ENCODE peak calls at places on chromosomes 3 and 15, in seven cellular contexts. Z is left ventricle myocardium inferior; W is GM12865; O is adipocyte; I is CD8-positive, alpha-beta memory T cell; A is heart left ventricle; Q is SJSA1. X is an unnamed sample.
A peak's percentile ranks its signal among the peaks of the same experiment; 100 is the strongest.

GRCh38 chr15:99135194-99135593 is 30.3 kb downstream of the SYNM start:
- DNase-seq in W (peak; percentile 68), I (no peak), O (peak; percentile 38), Z (no peak), Q (no peak), A (no peak), X (no peak)

GRCh38 chr3:134029256-134029733 is 430 bp downstream of the SLCO2A1 start:
- DNase-seq in A (no peak), O (peak; percentile 43), Z (no peak), Q (no peak), I (no peak), W (no peak), X (no peak)

GRCh38 chr15:98855815-98856539 is 151.6 kb downstream of the PGPEP1L start:
- DNase-seq in Q (no peak), Z (no peak), W (no peak), O (no peak), I (no peak), A (no peak), X (no peak)

GRCh38 chr3:52119826-52120225 is 34.4 kb downstream of the POC1A start:
- DNase-seq in I (no peak), Z (no peak), Q (no peak), A (peak; percentile 40), W (no peak), O (no peak), X (no peak)

GRCh38 chr3:34405159-34405558 is 606.7 kb downstream of the PDCD6IP start:
- DNase-seq in O (no peak), A (no peak), Z (no peak), Q (no peak), I (no peak), W (no peak), X (no peak)

GRCh38 chr3:143267984-143268383 is 148.4 kb downstream of the CHST2 start:
- DNase-seq in I (no peak), Z (no peak), W (no peak), Q (no peak), O (peak; percentile 44), A (no peak), X (no peak)

GRCh38 chr3:69250014-69250413 is 127.6 kb upstream of the LMOD3 start:
- DNase-seq in W (no peak), O (no peak), A (no peak), I (no peak), Z (no peak), Q (no peak), X (peak; percentile 80)

GRCh38 chr15:63324770-63325169 is 47.4 kb downstream of the APH1B start:
- DNase-seq in Q (no peak), W (no peak), Z (no peak), O (no peak), A (no peak), I (no peak), X (no peak)

GRCh38 chr3:9552252-9552999 is 1.2 kb downstream of the LHFPL4 start:
- DNase-seq in W (peak; percentile 2), Q (no peak), O (peak; percentile 43), I (no peak), Z (peak; percentile 20), A (no peak), X (no peak)

GRCh38 chr3:73774645-73775044 is 149.9 kb upstream of the PDZRN3 start:
- DNase-seq in I (no peak), Z (no peak), A (no peak), W (no peak), Q (no peak), O (no peak), X (no peak)

GRCh38 chr3:71689305-71689704 is 35.9 kb downstream of the EIF4E3 start:
- DNase-seq in Z (no peak), Q (no peak), A (no peak), I (no peak), O (no peak), W (no peak), X (no peak)

GRCh38 chr3:110995461-110996226 is 76.0 kb upstream of the NECTIN3 start:
- DNase-seq in Z (no peak), O (peak; percentile 11), A (no peak), W (no peak), I (no peak), Q (no peak), X (no peak)

GRCh38 chr3:46496745-46497555 is 826 bp upstream of the RTP3 start:
- DNase-seq in A (no peak), I (no peak), Z (no peak), O (peak; percentile 24), W (peak; percentile 57), Q (no peak), X (peak; percentile 35)

GRCh38 chr3:31481697-31482096 is 51.0 kb upstream of the STT3B start:
- DNase-seq in O (no peak), A (no peak), Q (no peak), Z (no peak), W (no peak), I (no peak), X (no peak)

GRCh38 chr3:28726840-28727239 is 378.2 kb upstream of the AZI2 start:
- DNase-seq in W (peak; percentile 54), O (peak; percentile 4), I (no peak), Q (no peak), Z (peak; percentile 27), A (no peak), X (peak; percentile 18)

GRCh38 chr15:51782357-51782896 is 31.0 kb downstream of the TMOD2 start:
- DNase-seq in Q (no peak), O (no peak), Z (no peak), I (no peak), A (no peak), W (peak; percentile 14), X (no peak)

GRCh38 chr15:85407421-85408269 is 27.2 kb downstream of the AKAP13 start:
- DNase-seq in I (no peak), Z (no peak), O (peak; percentile 72), Q (peak; percentile 78), W (peak; percentile 54), A (no peak), X (no peak)

GRCh38 chr15:91853968-91854943 is 748 bp downstream of the SLCO3A1 start:
- DNase-seq in A (peak; percentile 86), Z (peak; percentile 64), W (no peak), O (peak; percentile 71), I (peak; percentile 28), Q (no peak), X (no peak)

GRCh38 chr3:132378048-132378762 is 39.1 kb upstream of the DNAJC13 start:
- DNase-seq in W (peak; percentile 64), O (no peak), A (no peak), I (no peak), Q (no peak), Z (no peak), X (no peak)

GRCh38 chr15:33370225-33371020 is 59.7 kb downstream of the RYR3 start:
- DNase-seq in Q (no peak), O (no peak), W (no peak), I (no peak), Z (no peak), A (no peak), X (no peak)

GRCh38 chr3:45942051-45942825 is 1.0 kb upstream of the CXCR6 start:
- DNase-seq in I (no peak), W (no peak), Z (no peak), A (peak; percentile 33), O (no peak), Q (no peak), X (no peak)

DNA sequence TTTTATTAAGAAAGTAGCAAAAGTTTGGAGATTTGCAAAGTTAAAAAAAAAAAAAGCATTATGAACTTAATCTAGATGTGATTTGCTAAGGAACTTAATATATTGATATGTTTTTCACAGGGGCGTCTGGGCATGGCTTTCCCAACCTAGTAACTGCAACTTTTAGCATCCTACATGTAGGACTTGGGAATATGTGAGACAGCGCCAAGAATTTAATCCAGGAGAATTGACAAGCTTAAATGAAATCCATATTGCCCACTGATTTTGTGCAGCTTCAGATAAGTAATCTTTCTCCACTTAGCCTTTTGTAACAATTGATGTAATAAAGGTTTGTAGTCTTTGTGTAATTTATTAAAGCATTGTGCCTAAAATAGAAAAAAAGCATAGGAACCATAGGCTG is 982 bp upstream of the GABPB1 start:
- DNase-seq in A (no peak), O (peak; percentile 49), W (no peak), Z (no peak), Q (no peak), I (no peak), X (no peak)
- H3K4me3 ChIP-seq in A (peak overlapping the region; percentile 92), O (peak overlapping the region; percentile 98), W (peak overlapping the region; percentile 99), Z (peak overlapping the region; percentile 97), Q (peak overlapping the region; percentile 96), I (peak overlapping the region; percentile 62), X (peak overlapping the region; percentile 70)

DNA sequence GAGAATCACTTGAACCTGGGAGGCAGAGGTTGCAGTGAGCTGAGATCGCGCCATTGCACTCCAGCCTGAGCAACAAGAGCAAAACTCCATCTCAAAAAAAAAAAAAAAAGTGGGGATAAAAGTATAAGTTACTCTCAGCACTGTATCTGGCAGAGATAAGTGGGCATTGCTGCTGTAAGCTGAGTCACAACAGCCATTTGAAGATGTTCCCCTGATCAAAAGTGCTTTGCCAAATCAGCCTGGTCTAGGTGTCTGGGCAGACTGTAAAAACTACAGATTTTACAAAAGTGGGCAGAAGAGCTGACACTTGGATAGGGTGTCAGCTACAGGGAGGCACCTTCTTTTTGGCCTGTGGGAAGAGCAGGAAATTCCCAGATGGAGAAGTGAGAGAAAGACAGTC is 78.4 kb downstream of the TRAK1 start:
- DNase-seq in Q (no peak), I (no peak), Z (no peak), A (no peak), W (no peak), O (no peak), X (no peak)
- H3K4me3 ChIP-seq in Q (no peak overlapping the region), I (no peak overlapping the region), Z (no peak overlapping the region), A (no peak overlapping the region), W (no peak overlapping the region), O (no peak overlapping the region), X (no peak overlapping the region)

DNA sequence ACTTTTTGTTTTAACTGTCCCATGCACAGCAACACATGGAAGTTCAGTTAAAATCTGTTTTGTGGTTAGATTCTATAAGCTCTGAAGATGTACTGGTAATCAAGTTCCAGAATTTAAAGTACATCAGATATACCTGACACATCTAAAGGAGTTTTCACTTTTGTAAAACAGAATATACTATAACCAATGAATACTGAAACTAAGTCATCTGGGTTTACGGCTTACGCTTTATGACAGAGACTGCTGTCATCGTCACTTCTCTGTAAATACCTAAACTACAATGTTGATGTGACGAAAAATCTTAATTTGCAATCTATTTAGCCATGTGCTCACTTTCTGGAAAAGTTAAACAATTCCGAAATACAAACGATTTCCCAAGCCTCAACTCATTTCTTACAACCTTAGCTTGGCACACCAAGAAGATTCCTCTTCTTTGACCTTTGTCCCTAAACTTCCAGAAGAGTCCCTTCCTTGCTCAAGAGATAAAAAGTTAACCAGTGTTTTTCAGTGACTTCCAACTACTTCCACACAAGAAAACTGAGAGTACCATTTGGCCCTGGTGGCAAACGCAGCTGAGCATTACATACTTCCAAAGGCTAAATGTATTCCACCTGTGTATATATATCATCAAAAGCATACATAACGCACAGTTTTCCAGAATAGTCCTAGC is 56.8 kb upstream of the NEK10 start:
- DNase-seq in Z (no peak), I (no peak), A (no peak), Q (no peak), O (no peak), W (no peak), X (no peak)
- H3K4me3 ChIP-seq in Z (no peak overlapping the region), I (no peak overlapping the region), A (no peak overlapping the region), Q (no peak overlapping the region), O (peak overlapping the region; percentile 10), W (no peak overlapping the region), X (no peak overlapping the region)

GRCh38 chr3:20043825-20044224 is 3.6 kb downstream of the KAT2B start:
- DNase-seq in Z (no peak), Q (no peak), O (no peak), I (no peak), W (no peak), A (no peak), X (no peak)
- H3K4me3 ChIP-seq in Z (peak overlapping the region; percentile 52), Q (no peak overlapping the region), O (peak overlapping the region; percentile 71), I (peak overlapping the region; percentile 48), W (peak overlapping the region; percentile 44), A (peak overlapping the region; percentile 32), X (no peak overlapping the region)

X was measured in Jurkat, Clone E6-1.